ENCODE peak calls at places on chromosomes 2 and 18, in six cellular contexts. One of them, this sample, is unnamed.

GRCh38 chr2:19801367-19802087 is 100.3 kb downstream of the TTC32 start:
- DNase-seq in lung: peak
- DNase-seq in sigmoid colon: peak
- DNase-seq in colonic mucosa: no peak
- DNase-seq in GM06990: no peak
- DNase-seq in left lung: peak
- DNase-seq in this sample: peak

GRCh38 chr2:207337234-207338219 is 171.8 kb upstream of the KLF7 start:
- DNase-seq in sigmoid colon: no peak
- DNase-seq in GM06990: no peak
- DNase-seq in left lung: no peak
- DNase-seq in lung: no peak
- DNase-seq in colonic mucosa: no peak
- DNase-seq in this sample: peak

GRCh38 chr18:13530879-13531387 is 195.4 kb downstream of the FAM210A start:
- DNase-seq in lung: no peak
- DNase-seq in colonic mucosa: peak
- DNase-seq in left lung: no peak
- DNase-seq in sigmoid colon: peak
- DNase-seq in GM06990: no peak
- DNase-seq in this sample: peak

GRCh38 chr2:17495590-17495989 is 22.6 kb downstream of the RAD51AP2 start:
- DNase-seq in lung: no peak
- DNase-seq in colonic mucosa: no peak
- DNase-seq in left lung: no peak
- DNase-seq in sigmoid colon: no peak
- DNase-seq in GM06990: no peak
- DNase-seq in this sample: no peak

GRCh38 chr2:241191101-241191500 is 2.6 kb downstream of the ANO7 start:
- DNase-seq in GM06990: no peak
- DNase-seq in sigmoid colon: no peak
- DNase-seq in colonic mucosa: peak
- DNase-seq in lung: no peak
- DNase-seq in left lung: no peak
- DNase-seq in this sample: no peak

GRCh38 chr2:19125876-19126275 is 232.5 kb downstream of the OSR1 start:
- DNase-seq in sigmoid colon: no peak
- DNase-seq in colonic mucosa: no peak
- DNase-seq in left lung: no peak
- DNase-seq in lung: no peak
- DNase-seq in GM06990: no peak
- DNase-seq in this sample: no peak

GRCh38 chr2:102268529-102269524 is 42.5 kb upstream of the IL1RL1 start:
- DNase-seq in lung: no peak
- DNase-seq in GM06990: no peak
- DNase-seq in colonic mucosa: no peak
- DNase-seq in left lung: peak
- DNase-seq in sigmoid colon: no peak
- DNase-seq in this sample: peak

GRCh38 chr2:127703282-127703681 is 2.0 kb downstream of the SFT2D3 start:
- DNase-seq in sigmoid colon: no peak
- DNase-seq in left lung: no peak
- DNase-seq in GM06990: no peak
- DNase-seq in colonic mucosa: no peak
- DNase-seq in lung: no peak
- DNase-seq in this sample: no peak

GRCh38 chr2:167380094-167380493 is 491.8 kb downstream of the XIRP2 start:
- DNase-seq in left lung: no peak
- DNase-seq in colonic mucosa: no peak
- DNase-seq in GM06990: no peak
- DNase-seq in lung: no peak
- DNase-seq in sigmoid colon: no peak
- DNase-seq in this sample: no peak

GRCh38 chr2:174544156-174544555 is 53.4 kb downstream of the WIPF1 start:
- DNase-seq in GM06990: no peak
- DNase-seq in colonic mucosa: no peak
- DNase-seq in left lung: no peak
- DNase-seq in sigmoid colon: no peak
- DNase-seq in lung: no peak
- DNase-seq in this sample: no peak

GRCh38 chr2:11499081-11499743 is 33.3 kb upstream of the E2F6 start:
- DNase-seq in GM06990: no peak
- DNase-seq in left lung: no peak
- DNase-seq in sigmoid colon: no peak
- DNase-seq in colonic mucosa: no peak
- DNase-seq in lung: no peak
- DNase-seq in this sample: no peak

GRCh38 chr2:201643216-201643651 is at the start of gene TMEM237:
- DNase-seq in lung: peak
- DNase-seq in GM06990: peak
- DNase-seq in left lung: peak
- DNase-seq in colonic mucosa: no peak
- DNase-seq in sigmoid colon: no peak
- DNase-seq in this sample: no peak

GRCh38 chr2:59816075-59816474 is 737.4 kb downstream of the BCL11A start:
- DNase-seq in sigmoid colon: no peak
- DNase-seq in lung: no peak
- DNase-seq in colonic mucosa: no peak
- DNase-seq in left lung: no peak
- DNase-seq in GM06990: no peak
- DNase-seq in this sample: no peak

GRCh38 chr18:21080576-21080975 is 31.0 kb downstream of the ROCK1 start:
- DNase-seq in colonic mucosa: no peak
- DNase-seq in sigmoid colon: no peak
- DNase-seq in lung: no peak
- DNase-seq in GM06990: no peak
- DNase-seq in left lung: no peak
- DNase-seq in this sample: no peak

GRCh38 chr18:21081425-21081824 is 30.2 kb downstream of the ROCK1 start:
- DNase-seq in sigmoid colon: no peak
- DNase-seq in colonic mucosa: no peak
- DNase-seq in left lung: no peak
- DNase-seq in GM06990: no peak
- DNase-seq in lung: no peak
- DNase-seq in this sample: no peak

GRCh38 chr18:21084511-21085078 is 27.0 kb downstream of the ROCK1 start:
- DNase-seq in left lung: no peak
- DNase-seq in GM06990: no peak
- DNase-seq in lung: no peak
- DNase-seq in sigmoid colon: no peak
- DNase-seq in colonic mucosa: no peak
- DNase-seq in this sample: no peak

GRCh38 chr18:21085579-21086161 is 25.9 kb downstream of the ROCK1 start:
- DNase-seq in lung: no peak
- DNase-seq in colonic mucosa: no peak
- DNase-seq in left lung: no peak
- DNase-seq in sigmoid colon: no peak
- DNase-seq in GM06990: no peak
- DNase-seq in this sample: no peak

GRCh38 chr18:21083017-21083416 is 28.6 kb downstream of the ROCK1 start:
- DNase-seq in sigmoid colon: no peak
- DNase-seq in colonic mucosa: no peak
- DNase-seq in lung: no peak
- DNase-seq in GM06990: no peak
- DNase-seq in left lung: no peak
- DNase-seq in this sample: no peak
- H3K4me3 ChIP-seq in sigmoid colon: no peak
- H3K4me3 ChIP-seq in colonic mucosa: no peak
- H3K4me3 ChIP-seq in lung: no peak
- H3K4me3 ChIP-seq in GM06990: no peak
- H3K4me3 ChIP-seq in left lung: no peak
- H3K4me3 ChIP-seq in this sample: no peak

GRCh38 chr18:6728809-6729246 is 688 bp upstream of the ARHGAP28 start:
- DNase-seq in GM06990: no peak
- DNase-seq in lung: no peak
- DNase-seq in left lung: no peak
- DNase-seq in sigmoid colon: no peak
- DNase-seq in colonic mucosa: no peak
- DNase-seq in this sample: no peak

GRCh38 chr18:6732952-6733351 is 3.4 kb downstream of the ARHGAP28 start:
- DNase-seq in left lung: no peak
- DNase-seq in GM06990: no peak
- DNase-seq in sigmoid colon: no peak
- DNase-seq in colonic mucosa: no peak
- DNase-seq in lung: no peak
- DNase-seq in this sample: no peak

GRCh38 chr18:6731197-6731596 is 1.7 kb downstream of the ARHGAP28 start:
- DNase-seq in colonic mucosa: no peak
- DNase-seq in left lung: no peak
- DNase-seq in lung: no peak
- DNase-seq in GM06990: no peak
- DNase-seq in sigmoid colon: no peak
- DNase-seq in this sample: peak

GRCh38 chr18:6728318-6728717 is 1.2 kb upstream of the ARHGAP28 start:
- DNase-seq in GM06990: no peak
- DNase-seq in colonic mucosa: no peak
- DNase-seq in left lung: no peak
- DNase-seq in sigmoid colon: no peak
- DNase-seq in lung: no peak
- DNase-seq in this sample: no peak

DNA sequence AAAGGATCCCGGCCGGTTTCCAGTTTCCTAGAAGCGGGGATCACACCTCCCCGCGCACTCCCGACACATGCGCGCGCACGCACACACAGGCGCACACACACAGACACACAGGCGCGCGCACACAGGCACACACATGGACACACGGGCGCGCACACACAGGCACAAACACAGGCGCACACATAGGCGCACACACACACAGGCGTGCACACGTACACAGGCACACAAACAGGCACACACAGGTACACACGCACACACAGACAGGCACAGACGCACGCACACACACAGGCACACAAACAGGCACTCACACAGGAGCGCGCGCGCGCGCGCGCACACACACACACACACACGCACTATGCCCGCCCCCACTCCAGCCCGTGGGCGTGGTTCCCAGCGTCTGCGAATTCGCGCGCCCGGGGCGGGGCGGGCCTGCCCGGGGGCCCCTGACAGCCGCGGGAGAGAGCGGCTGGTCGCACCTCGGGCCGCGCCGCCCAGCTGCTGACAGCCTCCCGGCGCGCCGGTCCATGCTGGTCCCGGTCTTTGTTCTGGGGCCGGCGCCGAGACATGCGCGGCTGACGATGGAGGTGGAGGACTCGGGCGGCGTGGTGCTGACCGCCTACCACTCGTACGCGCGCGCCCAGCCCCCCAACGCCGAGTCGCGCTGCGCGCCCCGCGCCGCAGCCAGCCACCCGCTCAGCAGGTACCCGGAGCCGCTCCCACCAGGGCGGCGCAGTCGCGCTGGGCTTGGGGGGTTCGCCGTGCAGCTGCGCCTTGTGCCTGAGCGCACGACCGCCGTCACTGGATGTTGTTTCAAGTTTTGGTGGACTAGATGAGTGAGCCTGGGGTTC is at the start of gene ARHGAP28:
- DNase-seq in sigmoid colon: peak
- DNase-seq in lung: peak
- DNase-seq in colonic mucosa: peak
- DNase-seq in left lung: peak
- DNase-seq in GM06990: peak
- DNase-seq in this sample: peak
- TF ChIP-seq CTCF in sigmoid colon: no peak
- TF ChIP-seq CTCF in lung: no peak
- TF ChIP-seq CTCF in colonic mucosa: no peak
- TF ChIP-seq CTCF in left lung: peak
- TF ChIP-seq CTCF in GM06990: peak
- TF ChIP-seq CTCF in this sample: peak

GRCh38 chr2:38163579-38163978 is 87.6 kb upstream of the CYP1B1 start:
- DNase-seq in GM06990: no peak
- DNase-seq in lung: no peak
- DNase-seq in colonic mucosa: no peak
- DNase-seq in sigmoid colon: no peak
- DNase-seq in left lung: no peak
- DNase-seq in this sample: no peak
- H3K4me3 ChIP-seq in GM06990: no peak
- H3K4me3 ChIP-seq in lung: no peak
- H3K4me3 ChIP-seq in colonic mucosa: no peak
- H3K4me3 ChIP-seq in sigmoid colon: no peak
- H3K4me3 ChIP-seq in left lung: no peak
- H3K4me3 ChIP-seq in this sample: no peak

DNA sequence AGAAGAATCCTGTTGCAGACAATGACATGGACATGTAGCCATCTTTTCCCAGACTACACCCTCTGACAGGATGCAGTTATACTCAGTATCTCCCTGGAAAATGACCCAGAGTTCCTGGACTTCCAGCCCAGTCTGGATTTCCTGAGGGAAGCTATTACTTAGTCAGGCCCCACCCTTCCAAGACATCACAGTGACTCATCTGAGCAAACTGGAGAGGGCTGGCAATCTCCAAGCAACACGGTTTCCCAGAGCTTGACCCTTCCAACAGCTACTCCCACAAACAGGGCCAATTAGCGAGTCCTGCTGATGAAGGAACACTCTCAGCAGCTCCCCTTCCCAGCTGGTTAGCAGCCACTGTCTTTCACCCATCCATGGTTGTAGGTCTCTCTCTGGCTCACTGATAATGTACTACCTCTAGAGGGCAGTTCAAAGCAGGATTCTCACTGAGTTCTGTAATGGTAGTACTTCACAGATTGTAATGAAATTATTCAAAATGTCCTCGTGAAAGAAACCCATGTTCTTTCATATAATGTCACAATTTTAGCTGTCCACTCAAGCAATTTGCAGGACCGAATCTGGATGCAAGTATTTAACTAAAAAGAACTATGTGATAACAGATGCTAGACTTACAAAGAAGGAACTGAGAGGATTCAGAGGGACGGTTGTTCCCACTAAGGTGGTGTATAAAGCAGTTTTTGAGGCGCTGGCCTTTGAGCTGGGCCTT is 110.2 kb downstream of the MDH1 start:
- DNase-seq in lung: peak
- DNase-seq in left lung: no peak
- DNase-seq in sigmoid colon: peak
- DNase-seq in GM06990: peak
- DNase-seq in colonic mucosa: peak
- DNase-seq in this sample: peak
- TF ChIP-seq CTCF in lung: peak
- TF ChIP-seq CTCF in left lung: peak
- TF ChIP-seq CTCF in sigmoid colon: peak
- TF ChIP-seq CTCF in GM06990: peak
- TF ChIP-seq CTCF in colonic mucosa: no peak
- TF ChIP-seq CTCF in this sample: peak

GRCh38 chr2:130807659-130808385 is 28.9 kb upstream of the ARHGEF4 start:
- DNase-seq in lung: no peak
- DNase-seq in colonic mucosa: peak
- DNase-seq in sigmoid colon: no peak
- DNase-seq in GM06990: no peak
- DNase-seq in left lung: no peak
- DNase-seq in this sample: no peak
- H3K4me3 ChIP-seq in lung: no peak
- H3K4me3 ChIP-seq in colonic mucosa: no peak
- H3K4me3 ChIP-seq in sigmoid colon: no peak
- H3K4me3 ChIP-seq in GM06990: no peak
- H3K4me3 ChIP-seq in left lung: no peak
- H3K4me3 ChIP-seq in this sample: no peak

GRCh38 chr2:85015653-85016360 is 44.8 kb downstream of the KCMF1 start:
- DNase-seq in sigmoid colon: no peak
- DNase-seq in colonic mucosa: no peak
- DNase-seq in left lung: no peak
- DNase-seq in GM06990: no peak
- DNase-seq in lung: no peak
- DNase-seq in this sample: no peak
- TF ChIP-seq CTCF in sigmoid colon: peak
- TF ChIP-seq CTCF in colonic mucosa: no peak
- TF ChIP-seq CTCF in left lung: no peak
- TF ChIP-seq CTCF in GM06990: peak
- TF ChIP-seq CTCF in lung: no peak
- TF ChIP-seq CTCF in this sample: peak

This sample was measured in astrocyte of the spinal cord.